ENCODE peak calls at places on chromosomes 2 and 18, in four cellular contexts. K, S, P and U are unnamed samples.

GRCh38 chr2:17892726-17893534 is 14.5 kb downstream of the KCNS3 start:
- DNase-seq in K (peak), P (peak), S (no peak), U (no peak)

GRCh38 chr2:171386627-171387026 is 47.2 kb downstream of the METTL8 start:
- DNase-seq in K (no peak), P (no peak), S (no peak), U (no peak)

GRCh38 chr2:80545420-80546192 is 241.1 kb upstream of the LRRTM1 start:
- DNase-seq in K (peak), S (no peak), P (no peak), U (no peak)

GRCh38 chr2:133972786-133973185 is 281.1 kb upstream of the MGAT5 start:
- DNase-seq in S (no peak), P (peak), K (no peak), U (no peak)

GRCh38 chr2:128304715-128305554 is 13.7 kb downstream of the HS6ST1 start:
- DNase-seq in K (peak), P (peak), S (no peak), U (no peak)

GRCh38 chr2:226655871-226656270 is 143.7 kb downstream of the IRS1 start:
- DNase-seq in K (no peak), P (peak), S (no peak), U (no peak)

GRCh38 chr2:25159947-25160346 is 8.4 kb downstream of the POMC start:
- DNase-seq in K (peak), P (peak), S (peak), U (peak)

GRCh38 chr2:9214866-9215265 is 8.3 kb downstream of the ASAP2 start:
- DNase-seq in S (no peak), K (no peak), P (no peak), U (no peak)

GRCh38 chr2:29115797-29116781 is 874 bp downstream of the CLIP4 start:
- DNase-seq in P (peak), K (peak), S (peak), U (peak)

GRCh38 chr2:134366359-134366758 is 112.5 kb downstream of the MGAT5 start:
- DNase-seq in K (no peak), P (no peak), S (no peak), U (no peak)

GRCh38 chr18:56130481-56130880 is 507.9 kb downstream of the TXNL1 start:
- DNase-seq in P (no peak), S (no peak), K (no peak), U (no peak)

GRCh38 chr2:85353876-85354285 is 447 bp downstream of the RETSAT start:
- DNase-seq in P (peak), S (peak), K (peak), U (peak)

GRCh38 chr18:52979888-52980287 is 639.9 kb downstream of the DCC start:
- DNase-seq in K (no peak), P (no peak), S (no peak), U (no peak)

GRCh38 chr2:67050621-67051020 is 346.5 kb upstream of the ETAA1 start:
- DNase-seq in K (no peak), S (no peak), P (no peak), U (no peak)

GRCh38 chr18:48802543-48803428 is 148.0 kb downstream of the SMAD7 start:
- DNase-seq in P (no peak), S (peak), K (peak), U (peak)

GRCh38 chr2:148552675-148553331 is 91.7 kb upstream of the EPC2 start:
- DNase-seq in P (no peak), K (no peak), S (peak), U (peak)

GRCh38 chr2:159114835-159115234 is 146.4 kb downstream of the TANC1 start:
- DNase-seq in P (no peak), K (no peak), S (no peak), U (no peak)

GRCh38 chr18:53225567-53226325 is 885.7 kb downstream of the DCC start:
- DNase-seq in S (no peak), K (no peak), P (no peak), U (no peak)

GRCh38 chr2:137693521-137693920 is 270.8 kb upstream of the HNMT start:
- DNase-seq in K (no peak), P (no peak), S (no peak), U (no peak)

GRCh38 chr2:215870986-215871385 is 142.4 kb downstream of the MREG start:
- DNase-seq in P (peak), S (peak), K (no peak), U (peak)

GRCh38 chr2:168751104-168751768 is 51.2 kb upstream of the NOSTRIN start:
- DNase-seq in K (no peak), P (no peak), S (no peak), U (peak)

GRCh38 chr18:37383036-37383788 is 182.4 kb downstream of the CELF4 start:
- DNase-seq in K (no peak), P (no peak), S (no peak), U (no peak)

GRCh38 chr2:21427606-21428005 is 303.8 kb downstream of the TDRD15 start:
- DNase-seq in K (no peak), P (no peak), S (no peak), U (no peak)

GRCh38 chr2:209840434-209840833 is 68.8 kb downstream of the UNC80 start:
- DNase-seq in K (no peak), S (no peak), P (no peak), U (no peak)

GRCh38 chr18:77597726-77598125 is 348.1 kb downstream of the GALR1 start:
- DNase-seq in S (no peak), P (peak), K (no peak), U (no peak)

GRCh38 chr2:101677657-101678056 is 19.9 kb upstream of the MAP4K4 start:
- DNase-seq in K (no peak), P (no peak), S (no peak), U (no peak)

GRCh38 chr2:63589148-63589972 is 597 bp downstream of the MDH1 start:
- DNase-seq in S (no peak), P (peak), K (peak), U (no peak)

GRCh38 chr2:178480227-178481181 is at the start of gene PLEKHA3:
- DNase-seq in P (peak), S (peak), K (peak), U (peak)

GRCh38 chr2:241315879-241316700 is at the start of gene SEPTIN2:
- DNase-seq in S (peak), P (peak), K (peak), U (peak)

GRCh38 chr2:100016756-100017155 is 125.6 kb downstream of the AFF3 start:
- DNase-seq in K (no peak), S (no peak), P (no peak), U (no peak)

GRCh38 chr2:106012591-106013347 is 181.3 kb downstream of the UXS1 start:
- DNase-seq in S (no peak), K (no peak), P (no peak), U (no peak)

GRCh38 chr2:28339516-28340175 is 53.0 kb upstream of the FOSL2 start:
- DNase-seq in P (no peak), S (no peak), K (no peak), U (no peak)

GRCh38 chr18:46712406-46712805 is 44.4 kb downstream of the ST8SIA5 start:
- DNase-seq in K (peak), S (no peak), P (no peak), U (no peak)

GRCh38 chr2:176176233-176176632 is 12.2 kb upstream of the HOXD1 start:
- DNase-seq in S (no peak), P (no peak), K (no peak), U (no peak)

GRCh38 chr2:150812664-150813408 is 325.4 kb upstream of the RND3 start:
- DNase-seq in K (peak), S (no peak), P (no peak), U (no peak)

GRCh38 chr18:74724186-74724585 is 126.5 kb downstream of the ZNF407 start:
- DNase-seq in K (no peak), S (no peak), P (peak), U (no peak)